ENCODE peak calls at places on chromosomes 6 and 20, in nine cellular contexts. I is RCC 7860; L is stimulated activated effector memory CD8-positive, alpha-beta T cell treated with anti-CD3 and anti-CD28 coated beads, Interleukin-12 subunit alpha, Interleukin-12 subunit beta, amount 100 ng/mL, for 72 hours; C is AG08395; U is Right ventricle myocardium superior; M is PC-9; K is cardiac muscle cell; S is GM06990; A is T-helper 17 cell. Q is an unnamed sample.

GRCh38 chr6:35128496-35128895 is 12.6 kb downstream of the TCP11 start:
- DNase-seq in I (no peak), L (no peak), C (peak), U (no peak), M (peak), K (no peak), S (no peak), A (no peak), Q (no peak)

GRCh38 chr6:169839029-169839481 is 87.6 kb downstream of the ERMARD start:
- DNase-seq in I (no peak), L (no peak), C (no peak), U (no peak), M (no peak), K (no peak), S (no peak), A (no peak), Q (no peak)

GRCh38 chr20:46056970-46057855 is 28.2 kb downstream of the SLC12A5 start:
- DNase-seq in I (no peak), L (no peak), C (peak), U (peak), M (no peak), K (peak), S (no peak), A (no peak), Q (no peak)

GRCh38 chr6:18742406-18742805 is 355.3 kb downstream of the RNF144B start:
- DNase-seq in I (no peak), L (no peak), C (peak), U (no peak), M (no peak), K (no peak), S (no peak), A (no peak), Q (peak)

GRCh38 chr6:91352878-91353277 is 766.0 kb upstream of the MAP3K7 start:
- DNase-seq in I (no peak), L (no peak), C (no peak), U (no peak), M (no peak), K (no peak), S (no peak), A (no peak), Q (peak)

GRCh38 chr6:43608783-43609182 is 20.3 kb downstream of the GTPBP2 start:
- DNase-seq in I (no peak), L (no peak), C (no peak), U (no peak), M (no peak), K (no peak), S (no peak), A (no peak), Q (no peak)

GRCh38 chr6:165820407-165820806 is 157.4 kb upstream of the PDE10A start:
- DNase-seq in I (no peak), L (no peak), C (no peak), U (no peak), M (no peak), K (no peak), S (no peak), A (no peak), Q (no peak)

GRCh38 chr6:89217308-89217999 is at the start of gene GABRR1:
- DNase-seq in I (no peak), L (no peak), C (no peak), U (no peak), M (no peak), K (no peak), S (no peak), A (no peak), Q (no peak)

GRCh38 chr20:36454664-36455427 is 86.5 kb upstream of the MYL9 start:
- DNase-seq in I (no peak), L (no peak), C (no peak), U (no peak), M (no peak), K (peak), S (no peak), A (no peak), Q (no peak)

GRCh38 chr20:57483287-57484050 is 41.5 kb downstream of the CTCFL start:
- DNase-seq in I (no peak), L (no peak), C (no peak), U (no peak), M (no peak), K (no peak), S (peak), A (no peak), Q (no peak)

GRCh38 chr20:9508696-9509178 is 5.7 kb upstream of the LAMP5 start:
- DNase-seq in I (no peak), L (no peak), C (no peak), U (no peak), M (no peak), K (no peak), S (no peak), A (no peak), Q (no peak)

GRCh38 chr6:164099535-164099982 is 685.0 kb downstream of the QKI start:
- DNase-seq in I (no peak), L (no peak), C (no peak), U (no peak), M (no peak), K (no peak), S (no peak), A (no peak), Q (no peak)

GRCh38 chr20:58706975-58707681 is 14.5 kb downstream of the NPEPL1 start:
- DNase-seq in I (no peak), L (peak), C (no peak), U (peak), M (no peak), K (no peak), S (no peak), A (no peak), Q (no peak)

GRCh38 chr6:4703367-4703766 is 72.8 kb upstream of the CDYL start:
- DNase-seq in I (no peak), L (no peak), C (no peak), U (no peak), M (no peak), K (no peak), S (no peak), A (no peak), Q (no peak)

GRCh38 chr6:111759413-111759835 is 113.8 kb downstream of the FYN start:
- DNase-seq in I (no peak), L (no peak), C (no peak), U (no peak), M (no peak), K (no peak), S (no peak), A (no peak), Q (no peak)

GRCh38 chr6:40393641-40394040 is 193.5 kb downstream of the LRFN2 start:
- DNase-seq in I (no peak), L (no peak), C (no peak), U (no peak), M (no peak), K (no peak), S (no peak), A (no peak), Q (peak)

GRCh38 chr6:43437700-43438099 is 10.4 kb downstream of the ABCC10 start:
- DNase-seq in I (no peak), L (no peak), C (no peak), U (no peak), M (no peak), K (no peak), S (no peak), A (no peak), Q (no peak)

GRCh38 chr6:117167520-117168271 is 97.7 kb upstream of the VGLL2 start:
- DNase-seq in I (no peak), L (no peak), C (no peak), U (no peak), M (peak), K (no peak), S (no peak), A (no peak), Q (peak)

GRCh38 chr6:13915566-13916229 is 9.1 kb upstream of the RNF182 start:
- DNase-seq in I (no peak), L (no peak), C (no peak), U (no peak), M (no peak), K (no peak), S (no peak), A (no peak), Q (no peak)

GRCh38 chr6:89944826-89945407 is 50.6 kb downstream of the GJA10 start:
- DNase-seq in I (no peak), L (no peak), C (no peak), U (no peak), M (no peak), K (no peak), S (no peak), A (no peak), Q (peak)

GRCh38 chr6:69913361-69913760 is 47.0 kb downstream of the COL19A1 start:
- DNase-seq in I (no peak), L (no peak), C (no peak), U (no peak), M (no peak), K (no peak), S (no peak), A (no peak), Q (no peak)

GRCh38 chr20:17518339-17519052 is 12.7 kb downstream of the BFSP1 start:
- DNase-seq in I (no peak), L (no peak), C (peak), U (peak), M (no peak), K (no peak), S (no peak), A (no peak), Q (no peak)

GRCh38 chr20:62360854-62361798 is 6.0 kb downstream of the LAMA5 start:
- DNase-seq in I (no peak), L (no peak), C (no peak), U (peak), M (peak), K (no peak), S (no peak), A (no peak), Q (no peak)

GRCh38 chr6:13687917-13688351 is 23.7 kb downstream of the RANBP9 start:
- DNase-seq in I (no peak), L (no peak), C (no peak), U (no peak), M (no peak), K (no peak), S (no peak), A (no peak), Q (no peak)

GRCh38 chr20:13251556-13251955 is 30.5 kb downstream of the ISM1 start:
- DNase-seq in I (no peak), L (no peak), C (no peak), U (no peak), M (no peak), K (no peak), S (no peak), A (no peak), Q (no peak)

Q was measured in bronchial epithelial cell.